ENCODE peak calls at places on chromosomes 6 and 20, in five cellular contexts. Q is left ventricle myocardium inferior, B is cardiac muscle cell, R is fibroblast of lung, G is aorta. Z is an unnamed sample.

GRCh38 chr6:124298682-124299081 is 495.0 kb downstream of the NKAIN2 start:
- DNase-seq in Q (no peak), B (no peak), R (no peak), G (no peak), Z (no peak)

GRCh38 chr6:167049275-167049674 is 50.1 kb downstream of the CEP43 start:
- DNase-seq in Q (no peak), B (no peak), R (no peak), G (no peak), Z (no peak)

GRCh38 chr20:14525439-14525838 is 188.0 kb upstream of the FLRT3 start:
- DNase-seq in Q (no peak), B (no peak), R (no peak), G (no peak), Z (no peak)

GRCh38 chr6:152698692-152699091 is 995 bp downstream of the MYCT1 start:
- DNase-seq in Q (no peak), B (no peak), R (no peak), G (no peak), Z (no peak)

GRCh38 chr6:120198033-120198432 is 848.5 kb upstream of the MAN1A1 start:
- DNase-seq in Q (no peak), B (peak; percentile 36), R (peak; percentile 92), G (no peak), Z (no peak)

GRCh38 chr20:21559305-21559704 is 45.4 kb upstream of the NKX2-2 start:
- DNase-seq in Q (no peak), B (no peak), R (no peak), G (no peak), Z (no peak)

GRCh38 chr6:73743556-73743955 is 47.6 kb downstream of the CD109 start:
- DNase-seq in Q (no peak), B (no peak), R (no peak), G (no peak), Z (no peak)

GRCh38 chr6:147970970-147971369 is 371.7 kb upstream of the SASH1 start:
- DNase-seq in Q (no peak), B (peak; percentile 16), R (peak; percentile 47), G (no peak), Z (no peak)

GRCh38 chr6:24493945-24494725 is 634 bp upstream of the ALDH5A1 start:
- DNase-seq in Q (no peak), B (no peak), R (no peak), G (no peak), Z (no peak)

GRCh38 chr6:123777554-123777953 is 26.1 kb upstream of the NKAIN2 start:
- DNase-seq in Q (no peak), B (no peak), R (peak; percentile 55), G (no peak), Z (no peak)

GRCh38 chr6:89258912-89259311 is 41.8 kb upstream of the GABRR1 start:
- DNase-seq in Q (no peak), B (no peak), R (no peak), G (no peak), Z (no peak)

GRCh38 chr20:40689100-40689942 is at the start of gene MAFB:
- DNase-seq in Q (peak; percentile 95), B (peak; percentile 95), R (peak; percentile 94), G (peak; percentile 96), Z (peak; percentile 97)

GRCh38 chr6:3318226-3318625 is 59.5 kb downstream of the PSMG4 start:
- DNase-seq in Q (no peak), B (no peak), R (no peak), G (no peak), Z (no peak)

GRCh38 chr6:129031051-129031599 is 148.2 kb downstream of the LAMA2 start:
- DNase-seq in Q (no peak), B (no peak), R (peak; percentile 90), G (no peak), Z (no peak)

GRCh38 chr20:49603209-49603627 is 35.3 kb upstream of the PTGIS start:
- DNase-seq in Q (peak; percentile 46), B (peak; percentile 26), R (peak; percentile 39), G (no peak), Z (no peak)

GRCh38 chr6:115873901-115874300 is 186.8 kb downstream of the FRK start:
- DNase-seq in Q (no peak), B (no peak), R (no peak), G (no peak), Z (no peak)

GRCh38 chr6:158442309-158442705 is 117.6 kb upstream of the TMEM181 start:
- DNase-seq in Q (no peak), B (no peak), R (no peak), G (no peak), Z (no peak)

GRCh38 chr20:60034231-60035110 is 76.2 kb downstream of the CDH26 start:
- DNase-seq in Q (peak; percentile 69), B (peak; percentile 87), R (no peak), G (no peak), Z (no peak)

GRCh38 chr6:169839898-169840631 is 88.6 kb downstream of the ERMARD start:
- DNase-seq in Q (no peak), B (no peak), R (no peak), G (no peak), Z (peak; percentile 19)

GRCh38 chr6:5997420-5998093 is 9.2 kb downstream of the NRN1 start:
- DNase-seq in Q (no peak), B (no peak), R (no peak), G (peak; percentile 75), Z (no peak)

GRCh38 chr6:135858941-135859340 is 7.4 kb downstream of the PDE7B start:
- DNase-seq in Q (no peak), B (no peak), R (no peak), G (no peak), Z (no peak)
- H3K27ac ChIP-seq in Q (no peak overlapping the region), B (no peak overlapping the region), R (no peak overlapping the region), G (no peak overlapping the region), Z (no peak overlapping the region)

DNA sequence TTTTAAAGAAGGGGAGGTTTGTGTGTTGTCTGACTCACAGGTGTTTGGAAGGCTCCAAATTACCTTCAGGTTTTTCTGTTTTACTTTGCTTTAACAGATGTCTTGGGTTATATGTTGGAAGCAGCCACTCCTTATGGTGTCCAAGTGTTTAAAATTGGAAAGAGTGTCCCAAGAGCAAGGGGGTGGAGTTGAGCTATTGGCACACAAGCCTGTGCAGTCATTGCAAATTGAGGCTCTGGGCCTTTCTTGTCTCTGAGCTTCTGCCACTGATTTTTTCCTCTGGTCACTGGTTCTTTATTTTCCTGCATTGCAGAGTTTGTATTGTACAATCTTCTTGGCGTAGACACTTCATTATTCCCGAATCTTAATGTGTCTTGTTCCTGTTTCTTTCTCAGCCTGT is 598.8 kb downstream of the RNF144B start:
- DNase-seq in Q (no peak), B (no peak), R (no peak), G (no peak), Z (no peak)
- H3K4me1 ChIP-seq in Q (peaks cover 9% of the 10 kb centered on the region), B (no peaks in the 10 kb centered on the region), R (no peaks in the 10 kb centered on the region), G (peaks cover 3% of the 10 kb centered on the region), Z (no peaks in the 10 kb centered on the region)

DNA sequence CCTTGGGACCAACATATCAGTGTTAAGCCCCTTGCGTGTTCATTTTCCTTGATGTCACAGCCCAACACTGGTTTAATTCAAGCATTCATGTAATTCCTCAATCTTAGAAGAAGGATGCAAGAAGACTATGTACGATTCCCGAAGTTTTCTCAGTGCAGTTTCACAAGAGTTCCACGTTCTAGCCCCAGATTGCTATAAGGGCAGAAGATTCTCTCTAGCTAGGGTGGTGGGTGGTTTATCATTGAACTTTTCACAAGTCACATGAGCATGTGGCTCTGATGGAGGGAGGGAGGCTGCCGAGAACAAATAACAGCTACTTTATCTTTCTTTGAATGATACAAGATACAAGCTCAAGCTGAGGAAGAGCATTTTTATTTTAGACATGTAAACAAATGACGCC is 71.9 kb upstream of the NHSL1 start:
- DNase-seq in Q (no peak), B (no peak), R (peak; percentile 42), G (no peak), Z (no peak)
- H3K4me3 ChIP-seq in Q (peak overlapping the region; percentile 67), B (peak overlapping the region; percentile 27), R (peak overlapping the region; percentile 68), G (peak overlapping the region; percentile 82), Z (peak overlapping the region; percentile 38)

GRCh38 chr6:16707101-16707783 is 54.0 kb downstream of the ATXN1 start:
- DNase-seq in Q (no peak), B (no peak), R (no peak), G (no peak), Z (no peak)
- H3K27ac ChIP-seq in Q (no peak overlapping the region), B (no peak overlapping the region), R (no peak overlapping the region), G (no peak overlapping the region), Z (peak overlapping the region; percentile 1)

GRCh38 chr6:44062771-44063560 is 64.3 kb downstream of the MRPL14 start:
- DNase-seq in Q (no peak), B (no peak), R (no peak), G (peak; percentile 64), Z (no peak)
- H3K4me1 ChIP-seq in Q (peaks cover 78% of the 10 kb centered on the region), B (peaks cover 6% of the 10 kb centered on the region), R (peaks cover 55% of the 10 kb centered on the region), G (peaks cover 4% of the 10 kb centered on the region), Z (peaks cover 46% of the 10 kb centered on the region)

GRCh38 chr6:113137411-113137810 is 719.7 kb upstream of the MARCKS start:
- DNase-seq in Q (peak; percentile 17), B (no peak), R (peak; percentile 8), G (no peak), Z (peak; percentile 50)
- H3K4me3 ChIP-seq in Q (no peak overlapping the region), B (no peak overlapping the region), R (no peak overlapping the region), G (no peak overlapping the region), Z (no peak overlapping the region)

GRCh38 chr6:16533721-16534136 is 227.5 kb downstream of the ATXN1 start:
- DNase-seq in Q (no peak), B (no peak), R (no peak), G (no peak), Z (no peak)
- H3K27ac ChIP-seq in Q (no peak overlapping the region), B (no peak overlapping the region), R (no peak overlapping the region), G (no peak overlapping the region), Z (no peak overlapping the region)

Z was measured in tibial artery.